ENCODE peak calls at places on chromosomes 4 and X, in nine cellular contexts. One of them, this sample, is unnamed.

GRCh38 chr4:98632258-98632657 is 26.2 kb downstream of the TSPAN5 start:
- DNase-seq in OCI-LY7: no peak
- DNase-seq in stimulated activated CD4-positive, alpha-beta T cell treated with anti-CD3 and anti-CD28 coated beads, Interleukin-4, amount 100 ng/mL, for 1 hour: no peak
- DNase-seq in tibial artery: no peak
- DNase-seq in activated CD4-positive, alpha-beta T cell treated with anti-CD3 and anti-CD28 coated beads, Interleukin-2, amount 50 U/mL, for 1 hour: no peak
- DNase-seq in astrocyte of the spinal cord: no peak
- DNase-seq in posterior vena cava: no peak
- DNase-seq in iris pigment epithelial cell: no peak
- DNase-seq in GM03348: no peak
- DNase-seq in this sample: no peak

GRCh38 chrX:119455264-119455663 is 13.0 kb upstream of the SLC25A5 start:
- DNase-seq in tibial artery: no peak
- DNase-seq in stimulated activated CD4-positive, alpha-beta T cell treated with anti-CD3 and anti-CD28 coated beads, Interleukin-4, amount 100 ng/mL, for 1 hour: no peak
- DNase-seq in astrocyte of the spinal cord: no peak
- DNase-seq in activated CD4-positive, alpha-beta T cell treated with anti-CD3 and anti-CD28 coated beads, Interleukin-2, amount 50 U/mL, for 1 hour: no peak
- DNase-seq in GM03348: peak
- DNase-seq in iris pigment epithelial cell: peak
- DNase-seq in OCI-LY7: no peak
- DNase-seq in posterior vena cava: no peak
- DNase-seq in this sample: no peak

GRCh38 chr4:14853186-14853946 is 148.9 kb upstream of the CPEB2 start:
- DNase-seq in GM03348: peak
- DNase-seq in OCI-LY7: no peak
- DNase-seq in astrocyte of the spinal cord: peak
- DNase-seq in posterior vena cava: no peak
- DNase-seq in activated CD4-positive, alpha-beta T cell treated with anti-CD3 and anti-CD28 coated beads, Interleukin-2, amount 50 U/mL, for 1 hour: no peak
- DNase-seq in tibial artery: no peak
- DNase-seq in iris pigment epithelial cell: peak
- DNase-seq in stimulated activated CD4-positive, alpha-beta T cell treated with anti-CD3 and anti-CD28 coated beads, Interleukin-4, amount 100 ng/mL, for 1 hour: no peak
- DNase-seq in this sample: no peak

GRCh38 chr4:88828846-88829245 is 131.2 kb upstream of the NAP1L5 start:
- DNase-seq in astrocyte of the spinal cord: no peak
- DNase-seq in iris pigment epithelial cell: peak
- DNase-seq in posterior vena cava: no peak
- DNase-seq in GM03348: peak
- DNase-seq in OCI-LY7: no peak
- DNase-seq in stimulated activated CD4-positive, alpha-beta T cell treated with anti-CD3 and anti-CD28 coated beads, Interleukin-4, amount 100 ng/mL, for 1 hour: no peak
- DNase-seq in tibial artery: no peak
- DNase-seq in activated CD4-positive, alpha-beta T cell treated with anti-CD3 and anti-CD28 coated beads, Interleukin-2, amount 50 U/mL, for 1 hour: no peak
- DNase-seq in this sample: no peak

GRCh38 chrX:31436424-31436823 is 364.6 kb upstream of the FTHL17 start:
- DNase-seq in posterior vena cava: no peak
- DNase-seq in astrocyte of the spinal cord: no peak
- DNase-seq in OCI-LY7: no peak
- DNase-seq in tibial artery: no peak
- DNase-seq in GM03348: no peak
- DNase-seq in stimulated activated CD4-positive, alpha-beta T cell treated with anti-CD3 and anti-CD28 coated beads, Interleukin-4, amount 100 ng/mL, for 1 hour: no peak
- DNase-seq in activated CD4-positive, alpha-beta T cell treated with anti-CD3 and anti-CD28 coated beads, Interleukin-2, amount 50 U/mL, for 1 hour: no peak
- DNase-seq in iris pigment epithelial cell: no peak
- DNase-seq in this sample: no peak

GRCh38 chr4:120829113-120829831 is 93.3 kb downstream of the PRDM5 start:
- DNase-seq in GM03348: no peak
- DNase-seq in stimulated activated CD4-positive, alpha-beta T cell treated with anti-CD3 and anti-CD28 coated beads, Interleukin-4, amount 100 ng/mL, for 1 hour: no peak
- DNase-seq in activated CD4-positive, alpha-beta T cell treated with anti-CD3 and anti-CD28 coated beads, Interleukin-2, amount 50 U/mL, for 1 hour: no peak
- DNase-seq in astrocyte of the spinal cord: peak
- DNase-seq in OCI-LY7: no peak
- DNase-seq in posterior vena cava: no peak
- DNase-seq in iris pigment epithelial cell: peak
- DNase-seq in tibial artery: no peak
- DNase-seq in this sample: no peak

GRCh38 chrX:115560211-115560977 is 580 bp upstream of the PLS3 start:
- DNase-seq in tibial artery: no peak
- DNase-seq in activated CD4-positive, alpha-beta T cell treated with anti-CD3 and anti-CD28 coated beads, Interleukin-2, amount 50 U/mL, for 1 hour: no peak
- DNase-seq in iris pigment epithelial cell: peak
- DNase-seq in GM03348: no peak
- DNase-seq in astrocyte of the spinal cord: no peak
- DNase-seq in posterior vena cava: no peak
- DNase-seq in OCI-LY7: no peak
- DNase-seq in stimulated activated CD4-positive, alpha-beta T cell treated with anti-CD3 and anti-CD28 coated beads, Interleukin-4, amount 100 ng/mL, for 1 hour: no peak
- DNase-seq in this sample: no peak

GRCh38 chrX:153582896-153583295 is 16.0 kb downstream of the CCNQ start:
- DNase-seq in GM03348: no peak
- DNase-seq in OCI-LY7: peak
- DNase-seq in tibial artery: no peak
- DNase-seq in activated CD4-positive, alpha-beta T cell treated with anti-CD3 and anti-CD28 coated beads, Interleukin-2, amount 50 U/mL, for 1 hour: peak
- DNase-seq in astrocyte of the spinal cord: peak
- DNase-seq in iris pigment epithelial cell: peak
- DNase-seq in posterior vena cava: no peak
- DNase-seq in stimulated activated CD4-positive, alpha-beta T cell treated with anti-CD3 and anti-CD28 coated beads, Interleukin-4, amount 100 ng/mL, for 1 hour: peak
- DNase-seq in this sample: no peak

GRCh38 chr4:144905286-144905685 is 192.7 kb downstream of the ANAPC10 start:
- DNase-seq in stimulated activated CD4-positive, alpha-beta T cell treated with anti-CD3 and anti-CD28 coated beads, Interleukin-4, amount 100 ng/mL, for 1 hour: no peak
- DNase-seq in posterior vena cava: no peak
- DNase-seq in activated CD4-positive, alpha-beta T cell treated with anti-CD3 and anti-CD28 coated beads, Interleukin-2, amount 50 U/mL, for 1 hour: no peak
- DNase-seq in tibial artery: no peak
- DNase-seq in iris pigment epithelial cell: no peak
- DNase-seq in GM03348: no peak
- DNase-seq in OCI-LY7: no peak
- DNase-seq in astrocyte of the spinal cord: no peak
- DNase-seq in this sample: no peak

GRCh38 chr4:73127839-73128448 is 58.4 kb upstream of the COX18 start:
- DNase-seq in OCI-LY7: peak
- DNase-seq in tibial artery: no peak
- DNase-seq in stimulated activated CD4-positive, alpha-beta T cell treated with anti-CD3 and anti-CD28 coated beads, Interleukin-4, amount 100 ng/mL, for 1 hour: no peak
- DNase-seq in activated CD4-positive, alpha-beta T cell treated with anti-CD3 and anti-CD28 coated beads, Interleukin-2, amount 50 U/mL, for 1 hour: no peak
- DNase-seq in posterior vena cava: no peak
- DNase-seq in GM03348: peak
- DNase-seq in astrocyte of the spinal cord: no peak
- DNase-seq in iris pigment epithelial cell: peak
- DNase-seq in this sample: no peak

GRCh38 chrX:151899622-151900021 is 13.1 kb upstream of the MAGEA4 start:
- DNase-seq in tibial artery: no peak
- DNase-seq in posterior vena cava: no peak
- DNase-seq in iris pigment epithelial cell: peak
- DNase-seq in astrocyte of the spinal cord: peak
- DNase-seq in OCI-LY7: no peak
- DNase-seq in activated CD4-positive, alpha-beta T cell treated with anti-CD3 and anti-CD28 coated beads, Interleukin-2, amount 50 U/mL, for 1 hour: no peak
- DNase-seq in stimulated activated CD4-positive, alpha-beta T cell treated with anti-CD3 and anti-CD28 coated beads, Interleukin-4, amount 100 ng/mL, for 1 hour: no peak
- DNase-seq in GM03348: peak
- DNase-seq in this sample: no peak

GRCh38 chr4:183384516-183384915 is 59.9 kb upstream of the CDKN2AIP start:
- DNase-seq in posterior vena cava: no peak
- DNase-seq in activated CD4-positive, alpha-beta T cell treated with anti-CD3 and anti-CD28 coated beads, Interleukin-2, amount 50 U/mL, for 1 hour: no peak
- DNase-seq in astrocyte of the spinal cord: no peak
- DNase-seq in tibial artery: peak
- DNase-seq in stimulated activated CD4-positive, alpha-beta T cell treated with anti-CD3 and anti-CD28 coated beads, Interleukin-4, amount 100 ng/mL, for 1 hour: no peak
- DNase-seq in GM03348: no peak
- DNase-seq in iris pigment epithelial cell: no peak
- DNase-seq in OCI-LY7: peak
- DNase-seq in this sample: no peak